ENCODE peak calls at places on chromosomes 13 and 19, in eight cellular contexts. A, I, B, Q, Y, D, E and J are unnamed samples.

GRCh38 chr13:109301711-109302110 is 484.7 kb downstream of the IRS2 start:
- DNase-seq in I (no peak), A (no peak), Q (no peak), D (no peak), Y (no peak), E (no peak), B (no peak), J (no peak)

GRCh38 chr19:48806518-48806817 is 4.4 kb downstream of the BCAT2 start:
- DNase-seq in B (no peak), A (no peak), D (peak), I (peak), Y (no peak), E (no peak), Q (peak), J (no peak)

GRCh38 chr13:46667687-46668281 is 114.8 kb downstream of the LRCH1 start:
- DNase-seq in D (no peak), Y (no peak), I (no peak), E (no peak), A (no peak), B (no peak), Q (peak), J (peak)

GRCh38 chr19:18279516-18280246 is 1.7 kb downstream of the JUND start:
- DNase-seq in A (peak), I (peak), E (peak), Y (peak), Q (peak), B (peak), D (peak), J (peak)

GRCh38 chr19:18862976-18863842 is 31.4 kb downstream of the UPF1 start:
- DNase-seq in B (no peak), Y (no peak), Q (no peak), D (no peak), I (no peak), E (no peak), A (no peak), J (no peak)

GRCh38 chr13:41596190-41596589 is 138.8 kb downstream of the RGCC start:
- DNase-seq in E (no peak), B (no peak), Q (peak), Y (no peak), D (no peak), I (no peak), A (no peak), J (peak)

GRCh38 chr19:8806661-8807060 is 25.4 kb downstream of the ZNF558 start:
- DNase-seq in D (no peak), I (no peak), A (no peak), B (no peak), Q (no peak), E (no peak), Y (no peak), J (no peak)

GRCh38 chr19:23311551-23311950 is 61.4 kb upstream of the ZNF724 start:
- DNase-seq in Y (no peak), I (no peak), B (no peak), D (no peak), A (no peak), E (no peak), Q (no peak), J (no peak)

GRCh38 chr13:23427342-23428182 is 5.9 kb downstream of the SACS start:
- DNase-seq in A (no peak), B (no peak), I (no peak), Q (peak), D (no peak), E (peak), Y (no peak), J (peak)

GRCh38 chr13:113145496-113145895 is 13.0 kb upstream of the PROZ start:
- DNase-seq in I (peak), D (no peak), Y (no peak), B (no peak), A (no peak), Q (no peak), E (no peak), J (no peak)

GRCh38 chr19:17021793-17022590 is 4.6 kb downstream of the CPAMD8 start:
- DNase-seq in D (no peak), Y (no peak), E (no peak), B (no peak), Q (peak), I (no peak), A (no peak), J (peak)

GRCh38 chr19:658916-659839 is 3.8 kb downstream of the RNF126 start:
- DNase-seq in E (peak), D (no peak), Q (no peak), Y (no peak), I (peak), A (no peak), B (no peak), J (no peak)

GRCh38 chr13:35600137-35600536 is 123.6 kb upstream of the MAB21L1 start:
- DNase-seq in B (no peak), D (no peak), Q (peak), Y (no peak), E (peak), A (no peak), I (no peak), J (no peak)